ENCODE peak calls at places on chromosome 17, in four cellular contexts. Y is psoas muscle, W is choroid plexus epithelial cell, Q is DND-41. O is an unnamed sample.

GRCh38 chr17:17783121-17783824 is 53.5 kb downstream of the SREBF1 start:
- DNase-seq in Y (peak), W (peak), Q (no peak), O (no peak)

GRCh38 chr17:4199818-4200402 is 56.9 kb downstream of the CYB5D2 start:
- DNase-seq in Y (no peak), W (peak), Q (peak), O (peak)

GRCh38 chr17:82405051-82405450 is 13.1 kb upstream of the HEXD start:
- DNase-seq in Y (no peak), W (no peak), Q (no peak), O (no peak)

GRCh38 chr17:67245694-67246397 is 850 bp upstream of the HELZ start:
- DNase-seq in Y (peak), W (no peak), Q (peak), O (no peak)

GRCh38 chr17:78924481-78925151 is 571 bp downstream of the TIMP2 start:
- DNase-seq in Y (peak), W (no peak), Q (peak), O (no peak)

GRCh38 chr17:44334315-44335181 is 9.9 kb upstream of the SLC25A39 start:
- DNase-seq in Y (no peak), W (peak), Q (no peak), O (no peak)

GRCh38 chr17:6446516-6447100 is 2.4 kb downstream of the PIMREG start:
- DNase-seq in Y (no peak), W (no peak), Q (no peak), O (no peak)

GRCh38 chr17:77827461-77827968 is 131.0 kb upstream of the TNRC6C start:
- DNase-seq in Y (no peak), W (no peak), Q (no peak), O (no peak)

GRCh38 chr17:74816883-74817620 is 40.9 kb upstream of the NAT9 start:
- DNase-seq in Y (no peak), W (no peak), Q (no peak), O (no peak)

GRCh38 chr17:47844230-47844629 is 3.2 kb upstream of the SCRN2 start:
- DNase-seq in Y (no peak), W (peak), Q (no peak), O (no peak)

GRCh38 chr17:47844814-47845453 is 3.9 kb upstream of the SCRN2 start:
- DNase-seq in Y (no peak), W (peak), Q (no peak), O (no peak)

GRCh38 chr17:47840742-47841487 is at the start of gene SCRN2:
- DNase-seq in Y (peak), W (peak), Q (peak), O (peak)

GRCh38 chr17:47841488-47842308 is 625 bp upstream of the SCRN2 start:
- DNase-seq in Y (no peak), W (no peak), Q (no peak), O (no peak)

GRCh38 chr17:47843391-47843730 is 2.3 kb upstream of the SCRN2 start:
- DNase-seq in Y (no peak), W (no peak), Q (no peak), O (no peak)
- H3K4me3 ChIP-seq in Y (no peak), W (no peak), Q (no peak), O (no peak)

GRCh38 chr17:52476638-52477313 is 318.3 kb upstream of the CA10 start:
- DNase-seq in Y (no peak), W (no peak), Q (no peak), O (no peak)

GRCh38 chr17:52477824-52478614 is 319.5 kb upstream of the CA10 start:
- DNase-seq in Y (no peak), W (no peak), Q (no peak), O (no peak)

GRCh38 chr17:52482271-52482670 is 323.8 kb upstream of the CA10 start:
- DNase-seq in Y (no peak), W (no peak), Q (no peak), O (no peak)
- H3K4me3 ChIP-seq in Y (no peak), W (no peak), Q (no peak), O (no peak)

GRCh38 chr17:72311004-72311403 is 190.2 kb downstream of the SOX9 start:
- DNase-seq in Y (no peak), W (no peak), Q (no peak), O (no peak)
- H3K4me3 ChIP-seq in Y (no peak), W (no peak), Q (no peak), O (no peak)

GRCh38 chr17:40015005-40015997 is at the start of gene CSF3:
- DNase-seq in Y (peak), W (no peak), Q (no peak), O (no peak)

GRCh38 chr17:40017422-40018080 is 2.3 kb downstream of the CSF3 start:
- DNase-seq in Y (peak), W (no peak), Q (no peak), O (no peak)

GRCh38 chr17:40016692-40017000 is 1.4 kb downstream of the CSF3 start:
- DNase-seq in Y (no peak), W (no peak), Q (no peak), O (no peak)

GRCh38 chr17:40014375-40014980 is 762 bp upstream of the CSF3 start:
- DNase-seq in Y (peak), W (peak), Q (no peak), O (no peak)

DNA sequence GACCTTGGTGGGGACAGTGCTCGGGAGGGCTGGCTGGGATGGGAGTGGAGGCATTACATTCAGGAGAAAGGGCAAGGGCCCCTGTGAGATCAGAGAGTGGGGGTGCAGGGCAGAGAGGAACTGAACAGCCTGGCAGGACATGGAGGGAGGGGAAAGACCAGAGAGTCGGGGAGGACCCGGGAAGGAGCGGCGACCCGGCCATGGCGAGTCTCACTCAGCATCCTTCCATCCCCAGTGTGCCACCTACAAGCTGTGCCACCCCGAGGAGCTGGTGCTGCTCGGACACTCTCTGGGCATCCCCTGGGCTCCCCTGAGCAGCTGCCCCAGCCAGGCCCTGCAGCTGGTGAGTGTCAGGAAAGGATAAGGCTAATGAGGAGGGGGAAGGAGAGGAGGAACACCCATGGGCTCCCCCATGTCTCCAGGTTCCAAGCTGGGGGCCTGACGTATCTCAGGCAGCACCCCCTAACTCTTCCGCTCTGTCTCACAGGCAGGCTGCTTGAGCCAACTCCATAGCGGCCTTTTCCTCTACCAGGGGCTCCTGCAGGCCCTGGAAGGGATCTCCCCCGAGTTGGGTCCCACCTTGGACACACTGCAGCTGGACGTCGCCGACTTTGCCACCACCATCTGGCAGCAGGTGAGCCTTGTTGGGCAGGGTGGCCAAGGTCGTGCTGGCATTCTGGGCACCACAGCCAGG is 905 bp downstream of the CSF3 start:
- DNase-seq in Y (no peak), W (no peak), Q (no peak), O (no peak)
- H3K4me3 ChIP-seq in Y (peak), W (no peak), Q (no peak), O (no peak)

GRCh38 chr17:70916469-70916868 is 747.1 kb downstream of the KCNJ2 start:
- DNase-seq in Y (no peak), W (no peak), Q (no peak), O (no peak)

GRCh38 chr17:70913086-70913485 is 743.8 kb downstream of the KCNJ2 start:
- DNase-seq in Y (no peak), W (peak), Q (no peak), O (no peak)
- H3K4me3 ChIP-seq in Y (no peak), W (no peak), Q (no peak), O (no peak)

GRCh38 chr17:59423137-59423703 is 91.8 kb downstream of the YPEL2 start:
- DNase-seq in Y (peak), W (peak), Q (no peak), O (no peak)
- H3K4me3 ChIP-seq in Y (peak), W (no peak), Q (no peak), O (no peak)

GRCh38 chr17:56699186-56699895 is 105.8 kb downstream of the NOG start:
- DNase-seq in Y (peak), W (peak), Q (no peak), O (no peak)
- H3K4me3 ChIP-seq in Y (no peak), W (no peak), Q (no peak), O (no peak)